ENCODE peak calls at places on chromosomes 16 and 17, in six cellular contexts. One of them, this sample, is unnamed.

GRCh38 chr17:5718751-5719150 is 134.4 kb upstream of the NLRP1 start:
- DNase-seq in AG10803: no peak
- DNase-seq in left lung: no peak
- DNase-seq in dorsolateral prefrontal cortex: no peak
- DNase-seq in A549: no peak
- DNase-seq in neuronal stem cell: peak
- DNase-seq in this sample: no peak

GRCh38 chr16:53111078-53111776 is 56.4 kb downstream of the CHD9 start:
- DNase-seq in AG10803: peak
- DNase-seq in left lung: no peak
- DNase-seq in dorsolateral prefrontal cortex: no peak
- DNase-seq in A549: no peak
- DNase-seq in neuronal stem cell: no peak
- DNase-seq in this sample: no peak

GRCh38 chr17:41492771-41493170 is 3.1 kb upstream of the KRT36 start:
- DNase-seq in AG10803: no peak
- DNase-seq in left lung: no peak
- DNase-seq in dorsolateral prefrontal cortex: no peak
- DNase-seq in A549: no peak
- DNase-seq in neuronal stem cell: no peak
- DNase-seq in this sample: no peak

GRCh38 chr17:28008526-28008925 is 34.0 kb upstream of the NLK start:
- DNase-seq in AG10803: peak
- DNase-seq in left lung: no peak
- DNase-seq in dorsolateral prefrontal cortex: no peak
- DNase-seq in A549: peak
- DNase-seq in neuronal stem cell: peak
- DNase-seq in this sample: peak

GRCh38 chr17:7440113-7440822 is 956 bp downstream of the FGF11 start:
- DNase-seq in AG10803: no peak
- DNase-seq in left lung: peak
- DNase-seq in dorsolateral prefrontal cortex: no peak
- DNase-seq in A549: peak
- DNase-seq in neuronal stem cell: peak
- DNase-seq in this sample: no peak

GRCh38 chr17:70644093-70644492 is 474.8 kb downstream of the KCNJ2 start:
- DNase-seq in AG10803: no peak
- DNase-seq in left lung: no peak
- DNase-seq in dorsolateral prefrontal cortex: no peak
- DNase-seq in A549: no peak
- DNase-seq in neuronal stem cell: no peak
- DNase-seq in this sample: no peak

GRCh38 chr17:64781394-64781793 is 119.3 kb upstream of the SMURF2 start:
- DNase-seq in AG10803: no peak
- DNase-seq in left lung: peak
- DNase-seq in dorsolateral prefrontal cortex: no peak
- DNase-seq in A549: no peak
- DNase-seq in neuronal stem cell: no peak
- DNase-seq in this sample: no peak

GRCh38 chr17:10121971-10122707 is 76.3 kb downstream of the GAS7 start:
- DNase-seq in AG10803: peak
- DNase-seq in left lung: no peak
- DNase-seq in dorsolateral prefrontal cortex: no peak
- DNase-seq in A549: no peak
- DNase-seq in neuronal stem cell: no peak
- DNase-seq in this sample: no peak

GRCh38 chr17:45234641-45235040 is 13.0 kb downstream of the FMNL1 start:
- DNase-seq in AG10803: no peak
- DNase-seq in left lung: peak
- DNase-seq in dorsolateral prefrontal cortex: no peak
- DNase-seq in A549: peak
- DNase-seq in neuronal stem cell: no peak
- DNase-seq in this sample: no peak

GRCh38 chr17:58560511-58560910 is 46.1 kb upstream of the MTMR4 start:
- DNase-seq in AG10803: no peak
- DNase-seq in left lung: no peak
- DNase-seq in dorsolateral prefrontal cortex: no peak
- DNase-seq in A549: no peak
- DNase-seq in neuronal stem cell: no peak
- DNase-seq in this sample: no peak

GRCh38 chr17:49315974-49316570 is 46.0 kb downstream of the ZNF652 start:
- DNase-seq in AG10803: no peak
- DNase-seq in left lung: no peak
- DNase-seq in dorsolateral prefrontal cortex: no peak
- DNase-seq in A549: no peak
- DNase-seq in neuronal stem cell: no peak
- DNase-seq in this sample: no peak

GRCh38 chr17:64134216-64134970 is 4.4 kb upstream of the ERN1 start:
- DNase-seq in AG10803: no peak
- DNase-seq in left lung: no peak
- DNase-seq in dorsolateral prefrontal cortex: no peak
- DNase-seq in A549: no peak
- DNase-seq in neuronal stem cell: no peak
- DNase-seq in this sample: no peak

GRCh38 chr17:78899361-78900260 is 3.4 kb downstream of the CEP295NL start:
- DNase-seq in AG10803: peak
- DNase-seq in left lung: peak
- DNase-seq in dorsolateral prefrontal cortex: peak
- DNase-seq in A549: no peak
- DNase-seq in neuronal stem cell: no peak
- DNase-seq in this sample: no peak

GRCh38 chr17:82418001-82418986 is at the start of the genes HEXD and OGFOD3:
- DNase-seq in AG10803: peak
- DNase-seq in left lung: peak
- DNase-seq in dorsolateral prefrontal cortex: peak
- DNase-seq in A549: peak
- DNase-seq in neuronal stem cell: peak
- DNase-seq in this sample: peak

GRCh38 chr17:81921531-81921862 is 3.5 kb upstream of the SIRT7 start:
- DNase-seq in AG10803: no peak
- DNase-seq in left lung: no peak
- DNase-seq in dorsolateral prefrontal cortex: no peak
- DNase-seq in A549: no peak
- DNase-seq in neuronal stem cell: no peak
- DNase-seq in this sample: no peak

GRCh38 chr16:88487920-88488842 is 35.1 kb downstream of the ZFPM1 start:
- DNase-seq in AG10803: no peak
- DNase-seq in left lung: no peak
- DNase-seq in dorsolateral prefrontal cortex: no peak
- DNase-seq in A549: no peak
- DNase-seq in neuronal stem cell: no peak
- DNase-seq in this sample: no peak

GRCh38 chr16:12539185-12539929 is 264.3 kb downstream of the CPPED1 start:
- DNase-seq in AG10803: peak
- DNase-seq in left lung: no peak
- DNase-seq in dorsolateral prefrontal cortex: no peak
- DNase-seq in A549: no peak
- DNase-seq in neuronal stem cell: no peak
- DNase-seq in this sample: no peak

GRCh38 chr17:38604479-38605229 is 1.1 kb downstream of the SRCIN1 start:
- DNase-seq in AG10803: no peak
- DNase-seq in left lung: peak
- DNase-seq in dorsolateral prefrontal cortex: no peak
- DNase-seq in A549: peak
- DNase-seq in neuronal stem cell: no peak
- DNase-seq in this sample: no peak

GRCh38 chr16:83068686-83069085 is 441.9 kb downstream of the CDH13 start:
- DNase-seq in AG10803: peak
- DNase-seq in left lung: no peak
- DNase-seq in dorsolateral prefrontal cortex: no peak
- DNase-seq in A549: no peak
- DNase-seq in neuronal stem cell: no peak
- DNase-seq in this sample: no peak

GRCh38 chr17:44733753-44734152 is 25.0 kb upstream of the ADAM11 start:
- DNase-seq in AG10803: no peak
- DNase-seq in left lung: no peak
- DNase-seq in dorsolateral prefrontal cortex: no peak
- DNase-seq in A549: peak
- DNase-seq in neuronal stem cell: no peak
- DNase-seq in this sample: no peak

GRCh38 chr17:38960402-38960801 is 6.8 kb downstream of the FBXO47 start:
- DNase-seq in AG10803: no peak
- DNase-seq in left lung: no peak
- DNase-seq in dorsolateral prefrontal cortex: no peak
- DNase-seq in A549: no peak
- DNase-seq in neuronal stem cell: no peak
- DNase-seq in this sample: no peak

GRCh38 chr16:28062261-28063046 is 1.1 kb downstream of the GSG1L start:
- DNase-seq in AG10803: no peak
- DNase-seq in left lung: no peak
- DNase-seq in dorsolateral prefrontal cortex: no peak
- DNase-seq in A549: no peak
- DNase-seq in neuronal stem cell: no peak
- DNase-seq in this sample: no peak

GRCh38 chr17:31481783-31482081 is 90.3 kb downstream of the RAB11FIP4 start:
- DNase-seq in AG10803: no peak
- DNase-seq in left lung: no peak
- DNase-seq in dorsolateral prefrontal cortex: no peak
- DNase-seq in A549: no peak
- DNase-seq in neuronal stem cell: no peak
- DNase-seq in this sample: no peak

GRCh38 chr16:6949240-6949639 is 383.4 kb upstream of the RBFOX1 start:
- DNase-seq in AG10803: no peak
- DNase-seq in left lung: no peak
- DNase-seq in dorsolateral prefrontal cortex: no peak
- DNase-seq in A549: no peak
- DNase-seq in neuronal stem cell: no peak
- DNase-seq in this sample: no peak

GRCh38 chr17:82791532-82791931 is 39.7 kb downstream of the TBCD start:
- DNase-seq in AG10803: peak
- DNase-seq in left lung: no peak
- DNase-seq in dorsolateral prefrontal cortex: no peak
- DNase-seq in A549: no peak
- DNase-seq in neuronal stem cell: no peak
- DNase-seq in this sample: no peak

GRCh38 chr17:4017377-4017776 is 53.1 kb upstream of the ATP2A3 start:
- DNase-seq in AG10803: no peak
- DNase-seq in left lung: peak
- DNase-seq in dorsolateral prefrontal cortex: no peak
- DNase-seq in A549: no peak
- DNase-seq in neuronal stem cell: no peak
- DNase-seq in this sample: no peak

GRCh38 chr16:89701425-89702406 is at the start of gene SPATA2L:
- DNase-seq in AG10803: peak
- DNase-seq in left lung: peak
- DNase-seq in dorsolateral prefrontal cortex: peak
- DNase-seq in A549: peak
- DNase-seq in neuronal stem cell: peak
- DNase-seq in this sample: peak

GRCh38 chr16:81327483-81328196 is 12.9 kb downstream of the GAN start:
- DNase-seq in AG10803: no peak
- DNase-seq in left lung: no peak
- DNase-seq in dorsolateral prefrontal cortex: no peak
- DNase-seq in A549: no peak
- DNase-seq in neuronal stem cell: no peak
- DNase-seq in this sample: no peak

GRCh38 chr16:81324808-81325207 is 10.0 kb downstream of the GAN start:
- DNase-seq in AG10803: peak
- DNase-seq in left lung: no peak
- DNase-seq in dorsolateral prefrontal cortex: no peak
- DNase-seq in A549: no peak
- DNase-seq in neuronal stem cell: no peak
- DNase-seq in this sample: no peak

GRCh38 chr16:81326971-81327370 is 12.2 kb downstream of the GAN start:
- DNase-seq in AG10803: no peak
- DNase-seq in left lung: no peak
- DNase-seq in dorsolateral prefrontal cortex: no peak
- DNase-seq in A549: no peak
- DNase-seq in neuronal stem cell: no peak
- DNase-seq in this sample: no peak

GRCh38 chr16:81333356-81333755 is 18.6 kb downstream of the GAN start:
- DNase-seq in AG10803: no peak
- DNase-seq in left lung: no peak
- DNase-seq in dorsolateral prefrontal cortex: no peak
- DNase-seq in A549: no peak
- DNase-seq in neuronal stem cell: no peak
- DNase-seq in this sample: no peak

GRCh38 chr16:81329947-81330346 is 15.2 kb downstream of the GAN start:
- DNase-seq in AG10803: no peak
- DNase-seq in left lung: no peak
- DNase-seq in dorsolateral prefrontal cortex: no peak
- DNase-seq in A549: no peak
- DNase-seq in neuronal stem cell: no peak
- DNase-seq in this sample: no peak
- H3K4me3 ChIP-seq in AG10803: no peak
- H3K4me3 ChIP-seq in left lung: no peak
- H3K4me3 ChIP-seq in dorsolateral prefrontal cortex: no peak
- H3K4me3 ChIP-seq in A549: no peak
- H3K4me3 ChIP-seq in neuronal stem cell: no peak
- H3K4me3 ChIP-seq in this sample: no peak

DNA sequence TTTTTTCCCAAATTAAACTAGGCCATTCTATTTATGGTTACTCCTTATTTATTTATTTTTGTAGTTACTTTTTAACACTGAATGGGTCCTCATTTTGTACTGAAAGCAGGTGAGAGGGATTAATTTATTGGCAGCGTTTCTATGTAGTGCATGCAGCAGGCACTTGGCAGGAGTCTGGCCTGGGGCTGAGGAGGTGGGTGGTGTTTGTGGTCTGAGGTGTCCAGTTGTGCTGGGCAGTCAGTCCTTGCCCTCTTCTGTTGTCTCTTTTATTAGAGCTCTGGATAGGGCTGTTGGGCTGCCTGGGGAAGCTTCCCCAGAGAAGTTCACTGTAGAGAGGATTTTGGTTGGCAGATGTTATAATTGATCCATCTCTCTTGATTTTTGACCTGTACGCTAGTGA is 12.7 kb downstream of the SEC14L1 start:
- DNase-seq in AG10803: no peak
- DNase-seq in left lung: no peak
- DNase-seq in dorsolateral prefrontal cortex: no peak
- DNase-seq in A549: no peak
- DNase-seq in neuronal stem cell: no peak
- DNase-seq in this sample: no peak
- H3K4me3 ChIP-seq in AG10803: no peak
- H3K4me3 ChIP-seq in left lung: no peak
- H3K4me3 ChIP-seq in dorsolateral prefrontal cortex: no peak
- H3K4me3 ChIP-seq in A549: no peak
- H3K4me3 ChIP-seq in neuronal stem cell: no peak
- H3K4me3 ChIP-seq in this sample: no peak

DNA sequence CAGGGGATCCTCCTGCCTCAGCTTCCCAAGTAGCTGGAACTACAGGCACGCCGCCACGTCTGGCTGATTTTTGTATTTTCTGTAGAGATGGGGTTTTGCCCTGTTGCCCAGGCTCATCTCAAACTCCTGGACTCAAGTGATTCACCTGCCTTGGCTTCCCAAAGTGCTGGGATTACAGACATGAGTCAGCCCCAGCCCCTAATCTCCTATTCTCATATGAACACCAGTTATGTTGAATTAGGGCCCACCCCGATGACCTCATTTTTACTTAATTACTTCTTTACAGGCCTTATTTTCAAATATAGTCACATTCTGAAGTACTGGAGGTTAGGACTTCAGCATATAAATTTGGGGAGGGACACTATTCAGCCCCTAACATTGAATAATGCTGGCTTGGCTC is 49.2 kb downstream of the ZNRF1 start:
- DNase-seq in AG10803: no peak
- DNase-seq in left lung: no peak
- DNase-seq in dorsolateral prefrontal cortex: no peak
- DNase-seq in A549: no peak
- DNase-seq in neuronal stem cell: no peak
- DNase-seq in this sample: no peak
- H3K4me3 ChIP-seq in AG10803: no peak
- H3K4me3 ChIP-seq in left lung: no peak
- H3K4me3 ChIP-seq in dorsolateral prefrontal cortex: no peak
- H3K4me3 ChIP-seq in A549: no peak
- H3K4me3 ChIP-seq in neuronal stem cell: no peak
- H3K4me3 ChIP-seq in this sample: no peak

GRCh38 chr16:49854227-49855203 is 1.4 kb downstream of the ZNF423 start:
- DNase-seq in AG10803: no peak
- DNase-seq in left lung: no peak
- DNase-seq in dorsolateral prefrontal cortex: no peak
- DNase-seq in A549: no peak
- DNase-seq in neuronal stem cell: peak
- DNase-seq in this sample: no peak
- H3K4me3 ChIP-seq in AG10803: peak
- H3K4me3 ChIP-seq in left lung: peak
- H3K4me3 ChIP-seq in dorsolateral prefrontal cortex: peak
- H3K4me3 ChIP-seq in A549: peak
- H3K4me3 ChIP-seq in neuronal stem cell: peak
- H3K4me3 ChIP-seq in this sample: peak